ENCODE peak calls at places on chromosomes 4 and X, in five cellular contexts. One of them, this sample, is unnamed.

GRCh38 chr4:58808817-58809216 is 1698.6 kb upstream of the IGFBP7 start:
- DNase-seq in MM.1S: no peak
- DNase-seq in right atrium auricular region: no peak
- DNase-seq in brain microvascular endothelial cell: no peak
- DNase-seq in lower lobe of right lung: no peak
- DNase-seq in this sample: no peak

GRCh38 chr4:139814285-139815015 is 148.8 kb downstream of the MGST2 start:
- DNase-seq in MM.1S: no peak
- DNase-seq in right atrium auricular region: no peak
- DNase-seq in brain microvascular endothelial cell: no peak
- DNase-seq in lower lobe of right lung: no peak
- DNase-seq in this sample: peak; percentile 46

GRCh38 chr4:86934147-86934771 is 552 bp upstream of the AFF1 start:
- DNase-seq in MM.1S: no peak
- DNase-seq in right atrium auricular region: no peak
- DNase-seq in brain microvascular endothelial cell: no peak
- DNase-seq in lower lobe of right lung: no peak
- DNase-seq in this sample: no peak

GRCh38 chr4:85783483-85783882 is 308.5 kb downstream of the ARHGAP24 start:
- DNase-seq in MM.1S: no peak
- DNase-seq in right atrium auricular region: no peak
- DNase-seq in brain microvascular endothelial cell: peak; percentile 90
- DNase-seq in lower lobe of right lung: no peak
- DNase-seq in this sample: no peak

GRCh38 chr4:30950737-30951136 is 230.6 kb downstream of the PCDH7 start:
- DNase-seq in MM.1S: no peak
- DNase-seq in right atrium auricular region: no peak
- DNase-seq in brain microvascular endothelial cell: no peak
- DNase-seq in lower lobe of right lung: no peak
- DNase-seq in this sample: no peak

GRCh38 chrX:12115377-12115776 is 22.9 kb upstream of the FRMPD4 start:
- DNase-seq in MM.1S: no peak
- DNase-seq in right atrium auricular region: no peak
- DNase-seq in brain microvascular endothelial cell: no peak
- DNase-seq in lower lobe of right lung: no peak
- DNase-seq in this sample: no peak

GRCh38 chr4:123232439-123232838 is 164.2 kb upstream of the SPRY1 start:
- DNase-seq in MM.1S: no peak
- DNase-seq in right atrium auricular region: no peak
- DNase-seq in brain microvascular endothelial cell: no peak
- DNase-seq in lower lobe of right lung: no peak
- DNase-seq in this sample: no peak

GRCh38 chr4:7941111-7942018 is 1.7 kb upstream of the AFAP1 start:
- DNase-seq in MM.1S: no peak
- DNase-seq in right atrium auricular region: no peak
- DNase-seq in brain microvascular endothelial cell: no peak
- DNase-seq in lower lobe of right lung: no peak
- DNase-seq in this sample: peak; percentile 9

GRCh38 chrX:139864613-139865012 is 68.2 kb downstream of the ATP11C start:
- DNase-seq in MM.1S: no peak
- DNase-seq in right atrium auricular region: no peak
- DNase-seq in brain microvascular endothelial cell: no peak
- DNase-seq in lower lobe of right lung: no peak
- DNase-seq in this sample: no peak

GRCh38 chr4:156977435-156978160 is 6.0 kb upstream of the PDGFC start:
- DNase-seq in MM.1S: no peak
- DNase-seq in right atrium auricular region: no peak
- DNase-seq in brain microvascular endothelial cell: peak; percentile 93
- DNase-seq in lower lobe of right lung: no peak
- DNase-seq in this sample: no peak

GRCh38 chr4:13368262-13368661 is 115.9 kb downstream of the RAB28 start:
- DNase-seq in MM.1S: no peak
- DNase-seq in right atrium auricular region: no peak
- DNase-seq in brain microvascular endothelial cell: no peak
- DNase-seq in lower lobe of right lung: no peak
- DNase-seq in this sample: no peak

GRCh38 chr4:10715696-10716095 is 31.1 kb upstream of the CLNK start:
- DNase-seq in MM.1S: no peak
- DNase-seq in right atrium auricular region: no peak
- DNase-seq in brain microvascular endothelial cell: no peak
- DNase-seq in lower lobe of right lung: no peak
- DNase-seq in this sample: no peak

GRCh38 chr4:158051401-158052235 is 121.2 kb downstream of the GASK1B start:
- DNase-seq in MM.1S: no peak
- DNase-seq in right atrium auricular region: no peak
- DNase-seq in brain microvascular endothelial cell: peak; percentile 93
- DNase-seq in lower lobe of right lung: no peak
- DNase-seq in this sample: no peak

GRCh38 chr4:113300384-113301011 is 251.0 kb downstream of the ANK2 start:
- DNase-seq in MM.1S: no peak
- DNase-seq in right atrium auricular region: peak; percentile 81
- DNase-seq in brain microvascular endothelial cell: peak; percentile 95
- DNase-seq in lower lobe of right lung: no peak
- DNase-seq in this sample: no peak

GRCh38 chr4:61294001-61294400 is 93.9 kb downstream of the ADGRL3 start:
- DNase-seq in MM.1S: no peak
- DNase-seq in right atrium auricular region: no peak
- DNase-seq in brain microvascular endothelial cell: no peak
- DNase-seq in lower lobe of right lung: no peak
- DNase-seq in this sample: no peak

GRCh38 chr4:54941994-54942552 is 183.3 kb downstream of the KDR start:
- DNase-seq in MM.1S: no peak
- DNase-seq in right atrium auricular region: no peak
- DNase-seq in brain microvascular endothelial cell: no peak
- DNase-seq in lower lobe of right lung: no peak
- DNase-seq in this sample: no peak

GRCh38 chr4:164977243-164978164 is at the start of gene TRIM61:
- DNase-seq in MM.1S: peak; percentile 81
- DNase-seq in right atrium auricular region: no peak
- DNase-seq in brain microvascular endothelial cell: peak; percentile 34
- DNase-seq in lower lobe of right lung: peak; percentile 63
- DNase-seq in this sample: no peak

GRCh38 chr4:4758708-4759107 is 100.8 kb upstream of the MSX1 start:
- DNase-seq in MM.1S: peak; percentile 58
- DNase-seq in right atrium auricular region: no peak
- DNase-seq in brain microvascular endothelial cell: no peak
- DNase-seq in lower lobe of right lung: no peak
- DNase-seq in this sample: no peak

GRCh38 chrX:30212172-30212571 is 3.2 kb upstream of the MAGEB2 start:
- DNase-seq in MM.1S: no peak
- DNase-seq in right atrium auricular region: no peak
- DNase-seq in brain microvascular endothelial cell: no peak
- DNase-seq in lower lobe of right lung: no peak
- DNase-seq in this sample: no peak

GRCh38 chrX:130672214-130672613 is 230.8 kb downstream of the ENOX2 start:
- DNase-seq in MM.1S: no peak
- DNase-seq in right atrium auricular region: no peak
- DNase-seq in brain microvascular endothelial cell: no peak
- DNase-seq in lower lobe of right lung: no peak
- DNase-seq in this sample: no peak

GRCh38 chr4:57154191-57154590 is 44.0 kb upstream of the IGFBP7 start:
- DNase-seq in MM.1S: peak; percentile 52
- DNase-seq in right atrium auricular region: no peak
- DNase-seq in brain microvascular endothelial cell: no peak
- DNase-seq in lower lobe of right lung: no peak
- DNase-seq in this sample: no peak

GRCh38 chr4:137674066-137674465 is 141.8 kb upstream of the PCDH18 start:
- DNase-seq in MM.1S: no peak
- DNase-seq in right atrium auricular region: no peak
- DNase-seq in brain microvascular endothelial cell: no peak
- DNase-seq in lower lobe of right lung: no peak
- DNase-seq in this sample: no peak

GRCh38 chrX:56751071-56751470 is 22.0 kb downstream of the NBDY start:
- DNase-seq in MM.1S: no peak
- DNase-seq in right atrium auricular region: no peak
- DNase-seq in brain microvascular endothelial cell: no peak
- DNase-seq in lower lobe of right lung: no peak
- DNase-seq in this sample: no peak

GRCh38 chr4:20658456-20658855 is 41.8 kb upstream of the PACRGL start:
- DNase-seq in MM.1S: no peak
- DNase-seq in right atrium auricular region: no peak
- DNase-seq in brain microvascular endothelial cell: no peak
- DNase-seq in lower lobe of right lung: no peak
- DNase-seq in this sample: no peak

GRCh38 chr4:8832130-8832930 is 39.3 kb downstream of the HMX1 start:
- DNase-seq in MM.1S: no peak
- DNase-seq in right atrium auricular region: peak; percentile 44
- DNase-seq in brain microvascular endothelial cell: no peak
- DNase-seq in lower lobe of right lung: peak; percentile 14
- DNase-seq in this sample: no peak

GRCh38 chrX:13275031-13275430 is 44.8 kb downstream of the ATXN3L start:
- DNase-seq in MM.1S: no peak
- DNase-seq in right atrium auricular region: no peak
- DNase-seq in brain microvascular endothelial cell: no peak
- DNase-seq in lower lobe of right lung: no peak
- DNase-seq in this sample: no peak

GRCh38 chrX:13287816-13288215 is 32.0 kb downstream of the ATXN3L start:
- DNase-seq in MM.1S: no peak
- DNase-seq in right atrium auricular region: no peak
- DNase-seq in brain microvascular endothelial cell: peak; percentile 41
- DNase-seq in lower lobe of right lung: no peak
- DNase-seq in this sample: no peak

GRCh38 chr4:148442830-148443549 is 776 bp upstream of the NR3C2 start:
- DNase-seq in MM.1S: no peak
- DNase-seq in right atrium auricular region: no peak
- DNase-seq in brain microvascular endothelial cell: no peak
- DNase-seq in lower lobe of right lung: no peak
- DNase-seq in this sample: no peak

GRCh38 chr4:185523862-185524261 is 11.4 kb downstream of the PDLIM3 start:
- DNase-seq in MM.1S: no peak
- DNase-seq in right atrium auricular region: no peak
- DNase-seq in brain microvascular endothelial cell: no peak
- DNase-seq in lower lobe of right lung: no peak
- DNase-seq in this sample: no peak

GRCh38 chr4:27090406-27090805 is 229.8 kb downstream of the STIM2 start:
- DNase-seq in MM.1S: no peak
- DNase-seq in right atrium auricular region: no peak
- DNase-seq in brain microvascular endothelial cell: no peak
- DNase-seq in lower lobe of right lung: no peak
- DNase-seq in this sample: no peak

GRCh38 chr4:16573744-16574143 is 324.7 kb downstream of the LDB2 start:
- DNase-seq in MM.1S: no peak
- DNase-seq in right atrium auricular region: peak; percentile 85
- DNase-seq in brain microvascular endothelial cell: no peak
- DNase-seq in lower lobe of right lung: no peak
- DNase-seq in this sample: no peak

DNA sequence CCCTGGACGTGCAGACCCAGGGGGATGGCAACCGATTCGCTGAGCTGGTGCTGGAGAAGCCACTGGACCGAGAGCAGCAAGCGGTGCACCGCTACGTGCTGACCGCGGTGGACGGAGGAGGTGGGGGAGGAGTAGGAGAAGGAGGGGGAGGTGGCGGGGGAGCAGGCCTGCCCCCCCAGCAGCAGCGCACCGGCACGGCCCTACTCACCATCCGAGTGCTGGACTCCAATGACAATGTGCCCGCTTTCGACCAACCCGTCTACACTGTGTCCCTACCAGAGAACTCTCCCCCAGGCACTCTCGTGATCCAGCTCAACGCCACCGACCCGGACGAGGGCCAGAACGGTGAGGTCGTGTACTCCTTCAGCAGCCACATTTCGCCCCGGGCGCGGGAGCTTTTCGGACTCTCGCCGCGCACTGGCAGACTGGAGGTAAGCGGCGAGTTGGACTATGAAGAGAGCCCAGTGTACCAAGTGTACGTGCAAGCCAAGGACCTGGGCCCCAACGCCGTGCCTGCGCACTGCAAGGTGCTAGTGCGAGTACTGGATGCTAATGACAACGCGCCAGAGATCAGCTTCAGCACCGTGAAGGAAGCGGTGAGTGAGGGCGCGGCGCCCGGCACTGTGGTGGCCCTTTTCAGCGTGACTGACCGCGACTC is 1.7 kb downstream of the PCDH10 start:
- DNase-seq in MM.1S: no peak
- DNase-seq in right atrium auricular region: no peak
- DNase-seq in brain microvascular endothelial cell: peak; percentile 20
- DNase-seq in lower lobe of right lung: no peak
- DNase-seq in this sample: no peak
- H3K4me3 ChIP-seq in MM.1S: no peak overlapping the region
- H3K4me3 ChIP-seq in right atrium auricular region: peak overlapping the region; percentile 40
- H3K4me3 ChIP-seq in brain microvascular endothelial cell: peak overlapping the region; percentile 71
- H3K4me3 ChIP-seq in lower lobe of right lung: peak overlapping the region; percentile 45
- H3K4me3 ChIP-seq in this sample: peak overlapping the region; percentile 27

GRCh38 chr4:15557806-15558550 is 88.3 kb downstream of the CC2D2A start:
- DNase-seq in MM.1S: no peak
- DNase-seq in right atrium auricular region: no peak
- DNase-seq in brain microvascular endothelial cell: no peak
- DNase-seq in lower lobe of right lung: no peak
- DNase-seq in this sample: no peak

GRCh38 chr4:15563871-15564270 is 91.3 kb downstream of the FBXL5 start:
- DNase-seq in MM.1S: no peak
- DNase-seq in right atrium auricular region: no peak
- DNase-seq in brain microvascular endothelial cell: no peak
- DNase-seq in lower lobe of right lung: no peak
- DNase-seq in this sample: no peak

GRCh38 chr4:15562114-15562513 is 92.4 kb downstream of the CC2D2A start:
- DNase-seq in MM.1S: no peak
- DNase-seq in right atrium auricular region: no peak
- DNase-seq in brain microvascular endothelial cell: no peak
- DNase-seq in lower lobe of right lung: no peak
- DNase-seq in this sample: no peak

GRCh38 chr4:15562623-15563022 is 92.5 kb downstream of the FBXL5 start:
- DNase-seq in MM.1S: no peak
- DNase-seq in right atrium auricular region: no peak
- DNase-seq in brain microvascular endothelial cell: no peak
- DNase-seq in lower lobe of right lung: no peak
- DNase-seq in this sample: no peak
- H3K27ac ChIP-seq in MM.1S: no peak overlapping the region
- H3K27ac ChIP-seq in right atrium auricular region: no peak overlapping the region
- H3K27ac ChIP-seq in brain microvascular endothelial cell: no peak overlapping the region
- H3K27ac ChIP-seq in lower lobe of right lung: no peak overlapping the region
- H3K27ac ChIP-seq in this sample: no peak overlapping the region

GRCh38 chr4:52172166-52172565 is 121.1 kb downstream of the SPATA18 start:
- DNase-seq in MM.1S: no peak
- DNase-seq in right atrium auricular region: no peak
- DNase-seq in brain microvascular endothelial cell: no peak
- DNase-seq in lower lobe of right lung: no peak
- DNase-seq in this sample: no peak
- TF ChIP-seq CTCF in MM.1S: no peak
- TF ChIP-seq CTCF in right atrium auricular region: no peak
- TF ChIP-seq CTCF in brain microvascular endothelial cell: peak; percentile 21
- TF ChIP-seq CTCF in lower lobe of right lung: no peak
- TF ChIP-seq CTCF in this sample: no peak

GRCh38 chr4:74447636-74448233 is 2.8 kb downstream of the AREG start:
- DNase-seq in MM.1S: no peak
- DNase-seq in right atrium auricular region: no peak
- DNase-seq in brain microvascular endothelial cell: no peak
- DNase-seq in lower lobe of right lung: no peak
- DNase-seq in this sample: no peak

GRCh38 chr4:74446896-74447295 is 2.0 kb downstream of the AREG start:
- DNase-seq in MM.1S: no peak
- DNase-seq in right atrium auricular region: no peak
- DNase-seq in brain microvascular endothelial cell: no peak
- DNase-seq in lower lobe of right lung: no peak
- DNase-seq in this sample: no peak

GRCh38 chr4:74444891-74445642 is at the start of gene AREG:
- DNase-seq in MM.1S: peak; percentile 89
- DNase-seq in right atrium auricular region: peak; percentile 89
- DNase-seq in brain microvascular endothelial cell: peak; percentile 40
- DNase-seq in lower lobe of right lung: peak; percentile 95
- DNase-seq in this sample: peak; percentile 52

GRCh38 chr4:74449571-74450297 is 4.8 kb downstream of the AREG start:
- DNase-seq in MM.1S: no peak
- DNase-seq in right atrium auricular region: no peak
- DNase-seq in brain microvascular endothelial cell: peak; percentile 23
- DNase-seq in lower lobe of right lung: no peak
- DNase-seq in this sample: no peak

GRCh38 chr4:74446193-74446868 is 1.4 kb downstream of the AREG start:
- DNase-seq in MM.1S: no peak
- DNase-seq in right atrium auricular region: no peak
- DNase-seq in brain microvascular endothelial cell: no peak
- DNase-seq in lower lobe of right lung: no peak
- DNase-seq in this sample: no peak
- H3K4me3 ChIP-seq in MM.1S: no peak overlapping the region
- H3K4me3 ChIP-seq in right atrium auricular region: peak overlapping the region; percentile 1
- H3K4me3 ChIP-seq in brain microvascular endothelial cell: peak overlapping the region; percentile 27
- H3K4me3 ChIP-seq in lower lobe of right lung: peak overlapping the region; percentile 74
- H3K4me3 ChIP-seq in this sample: no peak overlapping the region

This sample was measured in gastrocnemius medialis.